ENCODE peak calls at places on chromosomes 13 and 19, in eight cellular contexts. P is breast epithelium, A is esophagus squamous epithelium, I is PC-9, K is thoracic aorta, E is brain microvascular endothelial cell, J is cardiac muscle cell, Z is stomach. V is an unnamed sample.

GRCh38 chr13:94343243-94343585 is 136.3 kb downstream of the DCT start:
- DNase-seq in Z (no peak), J (no peak), P (no peak), A (no peak), E (peak), K (peak), I (no peak), V (no peak)

GRCh38 chr13:66657165-66657895 is 572.8 kb downstream of the PCDH9 start:
- DNase-seq in K (no peak), Z (peak), I (peak), P (peak), E (peak), A (no peak), J (no peak), V (peak)

GRCh38 chr19:19538077-19538764 is at the start of gene CILP2:
- DNase-seq in K (no peak), E (no peak), J (peak), P (no peak), I (peak), Z (peak), A (no peak), V (peak)

GRCh38 chr13:110447058-110447511 is 114.4 kb downstream of the RAB20 start:
- DNase-seq in K (no peak), J (no peak), P (no peak), E (no peak), Z (no peak), I (no peak), A (no peak), V (no peak)

GRCh38 chr19:40601061-40601973 is at the start of gene LTBP4:
- DNase-seq in J (peak), K (no peak), Z (no peak), E (no peak), A (no peak), P (no peak), I (no peak), V (no peak)

GRCh38 chr13:42041017-42041683 is 7.3 kb upstream of the DGKH start:
- DNase-seq in A (no peak), J (peak), K (no peak), I (peak), P (peak), E (peak), Z (peak), V (peak)

GRCh38 chr19:28736528-28736927 is 476.4 kb downstream of the UQCRFS1 start:
- DNase-seq in A (no peak), K (no peak), P (no peak), Z (no peak), I (no peak), J (no peak), E (no peak), V (no peak)

GRCh38 chr19:13043285-13043684 is 48.0 kb downstream of the NFIX start:
- DNase-seq in A (no peak), E (no peak), K (no peak), P (no peak), J (no peak), I (no peak), Z (no peak), V (no peak)

GRCh38 chr13:73429691-73430090 is 370.9 kb downstream of the KLF5 start:
- DNase-seq in J (no peak), Z (no peak), E (no peak), P (no peak), K (no peak), A (no peak), I (peak), V (no peak)

GRCh38 chr19:35327642-35328041 is 1.3 kb upstream of the CD22 start:
- DNase-seq in Z (no peak), I (no peak), K (no peak), E (no peak), P (no peak), J (no peak), A (no peak), V (no peak)

GRCh38 chr19:47093841-47094240 is 19.7 kb downstream of the ZC3H4 start:
- DNase-seq in P (no peak), I (no peak), Z (no peak), J (peak), A (no peak), E (no peak), K (no peak), V (no peak)

GRCh38 chr19:31666126-31666525 is 316.9 kb upstream of the TSHZ3 start:
- DNase-seq in I (no peak), P (no peak), Z (no peak), K (no peak), A (no peak), J (no peak), E (no peak), V (no peak)

GRCh38 chr13:32024750-32025149 is 6.8 kb upstream of the FRY start:
- DNase-seq in J (no peak), A (no peak), Z (no peak), E (no peak), I (no peak), K (no peak), P (no peak), V (no peak)

GRCh38 chr19:35309481-35310279 is 17.7 kb downstream of the MAG start:
- DNase-seq in K (no peak), Z (no peak), E (peak), I (peak), A (no peak), J (peak), P (no peak), V (peak)

GRCh38 chr13:100636004-100636403 is 38.6 kb downstream of the TMTC4 start:
- DNase-seq in K (no peak), J (no peak), Z (no peak), A (no peak), E (no peak), I (no peak), P (no peak), V (no peak)

GRCh38 chr19:23523863-23524262 is 128.6 kb upstream of the ZNF91 start:
- DNase-seq in E (no peak), P (no peak), A (no peak), I (no peak), J (no peak), K (no peak), Z (no peak), V (no peak)

GRCh38 chr13:19967619-19968018 is 9.1 kb downstream of the ZMYM2 start:
- DNase-seq in I (no peak), J (no peak), P (no peak), E (no peak), A (no peak), K (no peak), Z (no peak), V (no peak)

GRCh38 chr13:20197361-20197834 is 4.7 kb upstream of the GJB2 start:
- DNase-seq in I (no peak), E (no peak), A (no peak), J (peak), Z (no peak), P (no peak), K (no peak), V (peak)

GRCh38 chr19:38796154-38796553 is 7.2 kb downstream of the LGALS7B start:
- DNase-seq in P (no peak), E (no peak), I (no peak), K (no peak), A (no peak), J (no peak), Z (no peak), V (no peak)

GRCh38 chr19:38795549-38795948 is 6.5 kb downstream of the LGALS7B start:
- DNase-seq in A (no peak), K (no peak), J (no peak), P (no peak), I (no peak), Z (no peak), E (no peak), V (no peak)

GRCh38 chr19:38793186-38793585 is 4.2 kb downstream of the LGALS7B start:
- DNase-seq in E (peak), Z (no peak), P (no peak), A (no peak), K (no peak), J (no peak), I (peak), V (no peak)

GRCh38 chr19:38793671-38794070 is 4.7 kb downstream of the LGALS7B start:
- DNase-seq in I (no peak), K (no peak), J (no peak), A (no peak), P (no peak), Z (no peak), E (no peak), V (no peak)

DNA sequence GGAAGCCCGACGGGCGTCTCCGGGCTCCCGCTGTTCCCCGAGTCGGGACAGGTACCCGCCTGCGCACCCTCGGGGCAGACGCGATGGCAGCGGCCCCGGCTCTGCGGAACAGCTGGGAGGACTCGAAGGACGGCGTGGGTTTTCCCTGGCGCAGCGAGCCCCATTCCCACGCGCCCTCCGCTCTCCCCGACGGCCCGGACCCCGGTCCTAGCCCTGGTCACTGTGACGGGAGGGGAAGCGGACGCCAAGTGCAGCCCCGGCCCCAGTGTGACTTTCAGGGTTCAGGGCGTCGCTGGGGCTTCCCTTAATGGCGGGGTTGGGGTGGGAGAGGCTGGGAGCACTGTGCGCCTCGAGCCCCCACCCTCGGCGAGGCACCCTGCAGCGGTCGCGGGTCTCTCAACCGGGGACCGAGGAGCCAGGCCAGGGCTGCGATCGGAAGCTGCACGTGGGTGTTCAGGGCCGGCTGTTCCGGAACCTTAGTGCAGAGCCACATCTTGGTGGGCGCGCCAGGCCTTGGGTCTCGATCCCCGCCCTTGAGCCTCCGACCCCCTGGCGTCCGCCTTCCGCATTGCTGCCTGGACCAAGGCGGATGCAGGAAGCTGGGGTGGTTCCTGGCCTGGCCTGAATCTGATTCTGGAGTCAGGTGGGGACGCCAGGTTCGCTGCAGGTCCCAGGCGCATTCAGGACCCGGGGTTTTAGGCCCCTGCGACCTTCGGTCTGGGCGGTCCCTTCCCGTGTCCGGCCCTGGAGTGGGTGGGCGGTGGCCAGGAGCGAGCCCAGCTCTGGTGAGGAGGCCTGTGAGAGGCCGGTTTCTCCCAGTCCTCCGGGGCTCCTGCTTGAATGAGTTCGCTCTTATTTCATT is 3.5 kb downstream of the LGALS7B start:
- DNase-seq in I (no peak), E (no peak), K (no peak), J (no peak), A (no peak), Z (peak), P (no peak), V (no peak)
- TF ChIP-seq CTCF in I (no peak), E (peak), K (peak), J (peak), A (peak), Z (no peak), P (peak), V (peak)

DNA sequence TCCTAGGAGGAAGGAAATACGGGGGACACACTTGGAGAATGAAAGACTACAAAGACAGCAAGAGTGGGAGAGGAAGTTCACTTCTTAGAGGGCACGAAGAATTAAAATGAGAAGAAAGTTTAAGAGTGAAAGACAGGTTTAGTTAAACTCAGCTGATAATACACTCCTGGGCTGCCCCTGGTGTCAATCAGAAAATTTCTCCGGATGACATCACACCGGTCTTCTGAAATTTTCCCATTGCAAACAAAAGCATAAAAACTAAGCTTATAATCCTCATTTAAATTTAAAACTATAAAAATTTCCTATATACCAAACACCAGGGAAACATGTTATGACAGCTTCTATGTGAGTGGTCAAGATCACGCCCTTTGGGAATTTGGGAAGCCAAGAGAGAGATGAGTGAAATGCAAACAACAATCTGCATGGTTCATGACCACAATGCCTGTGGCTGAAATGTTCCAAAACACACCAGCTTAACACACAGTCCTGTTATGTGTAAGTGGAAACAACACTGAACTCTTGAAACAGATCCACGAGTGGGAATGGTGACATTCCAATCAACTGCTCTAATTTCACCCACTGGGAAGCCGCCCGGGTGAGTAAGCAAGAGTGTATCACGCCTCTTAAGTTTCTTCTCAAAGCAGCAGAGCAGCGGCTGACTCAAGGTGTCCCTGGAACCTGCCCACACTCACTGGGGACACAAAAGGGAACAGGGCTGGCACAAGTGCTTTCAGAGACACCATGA is 49.0 kb downstream of the BRD4 start:
- DNase-seq in P (no peak), Z (no peak), A (no peak), E (peak), K (peak), J (peak), I (no peak), V (no peak)
- H3K4me3 ChIP-seq in P (no peak), Z (no peak), A (no peak), E (no peak), K (no peak), J (no peak), I (no peak), V (no peak)

GRCh38 chr13:77029436-77029835 is 2.5 kb upstream of the FBXL3 start:
- DNase-seq in I (no peak), J (no peak), P (no peak), E (no peak), K (no peak), A (no peak), Z (no peak), V (no peak)
- TF ChIP-seq CTCF in I (no peak), J (no peak), P (no peak), E (no peak), K (no peak), A (no peak), Z (no peak), V (no peak)

GRCh38 chr19:52993342-52994178 is 20.2 kb upstream of the ERVV-1 start:
- DNase-seq in P (peak), K (peak), Z (peak), I (peak), E (peak), A (no peak), J (peak), V (peak)
- H3K4me3 ChIP-seq in P (peak), K (peak), Z (peak), I (peak), E (peak), A (peak), J (peak), V (peak)

V was measured in testis.